ENCODE peak calls at places on chromosome 22, in four cellular contexts. B, U, M and O are unnamed samples.
A peak's percentile ranks its signal among the peaks of the same experiment; 100 is the strongest.

GRCh38 chr22:46810856-46811786 is 48.7 kb downstream of the TBC1D22A start:
- DNase-seq in B (no peak), U (no peak), M (no peak), O (no peak)

GRCh38 chr22:48938741-48939140 is 888.9 kb downstream of the BRD1 start:
- DNase-seq in B (no peak), U (no peak), M (no peak), O (no peak)

GRCh38 chr22:44341431-44342346 is 28.9 kb upstream of the SHISAL1 start:
- DNase-seq in B (no peak), U (no peak), M (no peak), O (no peak)

GRCh38 chr22:50157976-50158375 is 12.6 kb upstream of the PANX2 start:
- DNase-seq in B (no peak), U (no peak), M (peak; percentile 83), O (no peak)

GRCh38 chr22:26553056-26553752 is 36.7 kb downstream of the TPST2 start:
- DNase-seq in B (no peak), U (peak; percentile 76), M (no peak), O (no peak)

GRCh38 chr22:50733521-50734342 is 4.3 kb upstream of the ACR start:
- DNase-seq in B (no peak), U (no peak), M (peak; percentile 12), O (no peak)

GRCh38 chr22:41445171-41446056 is 1.2 kb downstream of the TOB2 start:
- DNase-seq in B (no peak), U (no peak), M (no peak), O (peak; percentile 35)

GRCh38 chr22:31707519-31707918 is 42.4 kb downstream of the PRR14L start:
- DNase-seq in B (no peak), U (no peak), M (no peak), O (no peak)

GRCh38 chr22:50030315-50031188 is 18.0 kb upstream of the IL17REL start:
- DNase-seq in B (peak; percentile 76), U (peak; percentile 3), M (peak; percentile 74), O (peak; percentile 81)

GRCh38 chr22:38202437-38203089 is 769 bp downstream of the MAFF start:
- DNase-seq in B (no peak), U (no peak), M (peak; percentile 90), O (peak; percentile 40)

GRCh38 chr22:19951351-19951750 is 9.7 kb upstream of the TXNRD2 start:
- DNase-seq in B (no peak), U (no peak), M (no peak), O (no peak)

GRCh38 chr22:20013382-20013871 is 3.2 kb downstream of the ARVCF start:
- DNase-seq in B (no peak), U (no peak), M (no peak), O (peak; percentile 35)

GRCh38 chr22:43004362-43005035 is 10.4 kb downstream of the PACSIN2 start:
- DNase-seq in B (no peak), U (no peak), M (no peak), O (no peak)

GRCh38 chr22:44567846-44568493 is 69.9 kb upstream of the RTL6 start:
- DNase-seq in B (peak; percentile 24), U (no peak), M (peak; percentile 50), O (no peak)

GRCh38 chr22:23446796-23447350 is 133.2 kb downstream of the IGLL1 start:
- DNase-seq in B (no peak), U (no peak), M (no peak), O (no peak)

GRCh38 chr22:41863472-41863871 is 30.6 kb downstream of the SREBF2 start:
- DNase-seq in B (no peak), U (no peak), M (no peak), O (no peak)

GRCh38 chr22:24481641-24482040 is 13.5 kb upstream of the UPB1 start:
- DNase-seq in B (no peak), U (no peak), M (no peak), O (no peak)

GRCh38 chr22:23068096-23068831 is 2.1 kb upstream of the GNAZ start:
- DNase-seq in B (no peak), U (no peak), M (peak; percentile 39), O (peak; percentile 24)

GRCh38 chr22:47189056-47189916 is 426.8 kb downstream of the TBC1D22A start:
- DNase-seq in B (no peak), U (no peak), M (peak; percentile 47), O (no peak)

GRCh38 chr22:36022162-36022561 is 6.5 kb downstream of the RBFOX2 start:
- DNase-seq in B (no peak), U (no peak), M (no peak), O (no peak)

GRCh38 chr22:31556627-31557203 is 60.4 kb downstream of the SFI1 start:
- DNase-seq in B (no peak), U (no peak), M (no peak), O (no peak)

GRCh38 chr22:36659762-36660509 is 43.6 kb downstream of the CACNG2 start:
- DNase-seq in B (no peak), U (peak; percentile 79), M (peak; percentile 93), O (no peak)

GRCh38 chr22:47384977-47385376 is 622.5 kb downstream of the TBC1D22A start:
- DNase-seq in B (no peak), U (no peak), M (peak; percentile 30), O (no peak)

GRCh38 chr22:18068381-18068988 is 9.3 kb upstream of the PEX26 start:
- DNase-seq in B (no peak), U (no peak), M (no peak), O (no peak)

GRCh38 chr22:38104084-38104483 is 6.4 kb downstream of the BAIAP2L2 start:
- DNase-seq in B (no peak), U (no peak), M (no peak), O (no peak)

GRCh38 chr22:29310065-29310862 is 3.8 kb downstream of the GAS2L1 start:
- DNase-seq in B (no peak), U (no peak), M (no peak), O (no peak)

GRCh38 chr22:28711820-28712777 is 29.5 kb downstream of the CHEK2 start:
- DNase-seq in B (no peak), U (peak; percentile 97), M (no peak), O (no peak)

GRCh38 chr22:36457688-36458450 is 23.6 kb downstream of the TXN2 start:
- DNase-seq in B (no peak), U (no peak), M (no peak), O (no peak)

GRCh38 chr22:27115816-27116256 is 458.4 kb downstream of the MIAT start:
- DNase-seq in B (no peak), U (peak; percentile 95), M (no peak), O (no peak)

GRCh38 chr22:35400335-35400680 is 368 bp downstream of the MCM5 start:
- DNase-seq in B (no peak), U (no peak), M (no peak), O (peak; percentile 12)